ENCODE peak calls at places on chromosomes 2 and 18, in six cellular contexts. One of them, this sample, is unnamed.

GRCh38 chr2:236642584-236643291 is 73.1 kb downstream of the ACKR3 start:
- DNase-seq in heart right ventricle: peak
- DNase-seq in AG04450: peak
- DNase-seq in astrocyte of the cerebellum: peak
- DNase-seq in fibroblast of the aortic adventitia: peak
- DNase-seq in prostate gland: no peak
- DNase-seq in this sample: peak

GRCh38 chr2:3651686-3652516 is 6.1 kb upstream of the ALLC start:
- DNase-seq in heart right ventricle: peak
- DNase-seq in AG04450: no peak
- DNase-seq in astrocyte of the cerebellum: no peak
- DNase-seq in fibroblast of the aortic adventitia: peak
- DNase-seq in prostate gland: peak
- DNase-seq in this sample: peak

GRCh38 chr18:61946449-61946848 is 53.6 kb upstream of the RNF152 start:
- DNase-seq in heart right ventricle: no peak
- DNase-seq in AG04450: peak
- DNase-seq in astrocyte of the cerebellum: no peak
- DNase-seq in fibroblast of the aortic adventitia: peak
- DNase-seq in prostate gland: no peak
- DNase-seq in this sample: peak

GRCh38 chr2:188979730-188980123 is 5.6 kb downstream of the COL3A1 start:
- DNase-seq in heart right ventricle: no peak
- DNase-seq in AG04450: no peak
- DNase-seq in astrocyte of the cerebellum: no peak
- DNase-seq in fibroblast of the aortic adventitia: peak
- DNase-seq in prostate gland: no peak
- DNase-seq in this sample: no peak

GRCh38 chr2:163375070-163375469 is 360.7 kb downstream of the FIGN start:
- DNase-seq in heart right ventricle: no peak
- DNase-seq in AG04450: no peak
- DNase-seq in astrocyte of the cerebellum: no peak
- DNase-seq in fibroblast of the aortic adventitia: no peak
- DNase-seq in prostate gland: no peak
- DNase-seq in this sample: no peak

GRCh38 chr2:150468350-150468960 is 19.0 kb downstream of the RND3 start:
- DNase-seq in heart right ventricle: no peak
- DNase-seq in AG04450: no peak
- DNase-seq in astrocyte of the cerebellum: no peak
- DNase-seq in fibroblast of the aortic adventitia: no peak
- DNase-seq in prostate gland: no peak
- DNase-seq in this sample: no peak

GRCh38 chr2:161990741-161991140 is 83.3 kb downstream of the DPP4 start:
- DNase-seq in heart right ventricle: no peak
- DNase-seq in AG04450: peak
- DNase-seq in astrocyte of the cerebellum: peak
- DNase-seq in fibroblast of the aortic adventitia: peak
- DNase-seq in prostate gland: no peak
- DNase-seq in this sample: peak

GRCh38 chr18:42850174-42850766 is 265.2 kb downstream of the RIT2 start:
- DNase-seq in heart right ventricle: no peak
- DNase-seq in AG04450: no peak
- DNase-seq in astrocyte of the cerebellum: no peak
- DNase-seq in fibroblast of the aortic adventitia: no peak
- DNase-seq in prostate gland: no peak
- DNase-seq in this sample: no peak

GRCh38 chr18:3083776-3084175 is 70.8 kb upstream of the LPIN2 start:
- DNase-seq in heart right ventricle: no peak
- DNase-seq in AG04450: no peak
- DNase-seq in astrocyte of the cerebellum: no peak
- DNase-seq in fibroblast of the aortic adventitia: peak
- DNase-seq in prostate gland: no peak
- DNase-seq in this sample: no peak

GRCh38 chr2:101380376-101380775 is 6.9 kb downstream of the CREG2 start:
- DNase-seq in heart right ventricle: peak
- DNase-seq in AG04450: peak
- DNase-seq in astrocyte of the cerebellum: no peak
- DNase-seq in fibroblast of the aortic adventitia: peak
- DNase-seq in prostate gland: peak
- DNase-seq in this sample: peak

GRCh38 chr2:130186391-130186790 is 4.3 kb downstream of the MZT2B start:
- DNase-seq in heart right ventricle: no peak
- DNase-seq in AG04450: no peak
- DNase-seq in astrocyte of the cerebellum: no peak
- DNase-seq in fibroblast of the aortic adventitia: no peak
- DNase-seq in prostate gland: no peak
- DNase-seq in this sample: no peak

GRCh38 chr18:57728941-57729511 is 74.1 kb downstream of the ATP8B1 start:
- DNase-seq in heart right ventricle: no peak
- DNase-seq in AG04450: no peak
- DNase-seq in astrocyte of the cerebellum: no peak
- DNase-seq in fibroblast of the aortic adventitia: peak
- DNase-seq in prostate gland: peak
- DNase-seq in this sample: no peak

GRCh38 chr18:59376351-59376935 is 17.4 kb upstream of the LMAN1 start:
- DNase-seq in heart right ventricle: no peak
- DNase-seq in AG04450: no peak
- DNase-seq in astrocyte of the cerebellum: no peak
- DNase-seq in fibroblast of the aortic adventitia: no peak
- DNase-seq in prostate gland: no peak
- DNase-seq in this sample: no peak

GRCh38 chr2:138244400-138245001 is 257.1 kb upstream of the SPOPL start:
- DNase-seq in heart right ventricle: no peak
- DNase-seq in AG04450: no peak
- DNase-seq in astrocyte of the cerebellum: no peak
- DNase-seq in fibroblast of the aortic adventitia: peak
- DNase-seq in prostate gland: no peak
- DNase-seq in this sample: no peak

GRCh38 chr2:235621736-235622135 is 127.9 kb downstream of the AGAP1 start:
- DNase-seq in heart right ventricle: no peak
- DNase-seq in AG04450: no peak
- DNase-seq in astrocyte of the cerebellum: no peak
- DNase-seq in fibroblast of the aortic adventitia: no peak
- DNase-seq in prostate gland: no peak
- DNase-seq in this sample: peak

GRCh38 chr18:13217971-13218375 is 587 bp upstream of the LDLRAD4 start:
- DNase-seq in heart right ventricle: peak
- DNase-seq in AG04450: no peak
- DNase-seq in astrocyte of the cerebellum: no peak
- DNase-seq in fibroblast of the aortic adventitia: no peak
- DNase-seq in prostate gland: no peak
- DNase-seq in this sample: no peak

GRCh38 chr2:216936954-216937357 is 77.1 kb upstream of the TNP1 start:
- DNase-seq in heart right ventricle: peak
- DNase-seq in AG04450: no peak
- DNase-seq in astrocyte of the cerebellum: no peak
- DNase-seq in fibroblast of the aortic adventitia: no peak
- DNase-seq in prostate gland: no peak
- DNase-seq in this sample: no peak

GRCh38 chr2:88283886-88284511 is 113.9 kb downstream of the THNSL2 start:
- DNase-seq in heart right ventricle: no peak
- DNase-seq in AG04450: no peak
- DNase-seq in astrocyte of the cerebellum: no peak
- DNase-seq in fibroblast of the aortic adventitia: no peak
- DNase-seq in prostate gland: no peak
- DNase-seq in this sample: no peak

GRCh38 chr2:224838335-224838734 is 122.2 kb upstream of the CCDC195 start:
- DNase-seq in heart right ventricle: no peak
- DNase-seq in AG04450: no peak
- DNase-seq in astrocyte of the cerebellum: peak
- DNase-seq in fibroblast of the aortic adventitia: peak
- DNase-seq in prostate gland: no peak
- DNase-seq in this sample: peak

GRCh38 chr18:48044944-48045343 is 114.5 kb upstream of the SMAD2 start:
- DNase-seq in heart right ventricle: no peak
- DNase-seq in AG04450: no peak
- DNase-seq in astrocyte of the cerebellum: no peak
- DNase-seq in fibroblast of the aortic adventitia: no peak
- DNase-seq in prostate gland: no peak
- DNase-seq in this sample: no peak

GRCh38 chr2:184371641-184372040 is 226.7 kb upstream of the ZNF804A start:
- DNase-seq in heart right ventricle: no peak
- DNase-seq in AG04450: no peak
- DNase-seq in astrocyte of the cerebellum: no peak
- DNase-seq in fibroblast of the aortic adventitia: no peak
- DNase-seq in prostate gland: no peak
- DNase-seq in this sample: no peak

GRCh38 chr2:53437371-53437770 is 330.2 kb upstream of the CHAC2 start:
- DNase-seq in heart right ventricle: no peak
- DNase-seq in AG04450: no peak
- DNase-seq in astrocyte of the cerebellum: peak
- DNase-seq in fibroblast of the aortic adventitia: no peak
- DNase-seq in prostate gland: no peak
- DNase-seq in this sample: peak

GRCh38 chr2:133484783-133485182 is 83.5 kb downstream of the NCKAP5 start:
- DNase-seq in heart right ventricle: no peak
- DNase-seq in AG04450: no peak
- DNase-seq in astrocyte of the cerebellum: no peak
- DNase-seq in fibroblast of the aortic adventitia: no peak
- DNase-seq in prostate gland: no peak
- DNase-seq in this sample: no peak

GRCh38 chr2:190069936-190070696 is 7.6 kb upstream of the MSTN start:
- DNase-seq in heart right ventricle: no peak
- DNase-seq in AG04450: peak
- DNase-seq in astrocyte of the cerebellum: peak
- DNase-seq in fibroblast of the aortic adventitia: peak
- DNase-seq in prostate gland: peak
- DNase-seq in this sample: peak

GRCh38 chr18:36296591-36297418 is 708 bp upstream of the FHOD3 start:
- DNase-seq in heart right ventricle: peak
- DNase-seq in AG04450: peak
- DNase-seq in astrocyte of the cerebellum: peak
- DNase-seq in fibroblast of the aortic adventitia: peak
- DNase-seq in prostate gland: peak
- DNase-seq in this sample: peak
- TF ChIP-seq CTCF in heart right ventricle: peak
- TF ChIP-seq CTCF in AG04450: peak
- TF ChIP-seq CTCF in astrocyte of the cerebellum: peak
- TF ChIP-seq CTCF in fibroblast of the aortic adventitia: peak
- TF ChIP-seq CTCF in prostate gland: peak
- TF ChIP-seq CTCF in this sample: peak

GRCh38 chr2:96865654-96866053 is 4.2 kb downstream of the SEMA4C start:
- DNase-seq in heart right ventricle: no peak
- DNase-seq in AG04450: no peak
- DNase-seq in astrocyte of the cerebellum: no peak
- DNase-seq in fibroblast of the aortic adventitia: no peak
- DNase-seq in prostate gland: no peak
- DNase-seq in this sample: no peak
- H3K4me3 ChIP-seq in heart right ventricle: peak
- H3K4me3 ChIP-seq in AG04450: no peak
- H3K4me3 ChIP-seq in astrocyte of the cerebellum: no peak
- H3K4me3 ChIP-seq in fibroblast of the aortic adventitia: no peak
- H3K4me3 ChIP-seq in prostate gland: no peak
- H3K4me3 ChIP-seq in this sample: no peak

GRCh38 chr2:232635820-232636219 is 2.4 kb downstream of the EFHD1 start:
- DNase-seq in heart right ventricle: no peak
- DNase-seq in AG04450: no peak
- DNase-seq in astrocyte of the cerebellum: no peak
- DNase-seq in fibroblast of the aortic adventitia: no peak
- DNase-seq in prostate gland: no peak
- DNase-seq in this sample: no peak
- TF ChIP-seq CTCF in heart right ventricle: no peak
- TF ChIP-seq CTCF in AG04450: no peak
- TF ChIP-seq CTCF in astrocyte of the cerebellum: no peak
- TF ChIP-seq CTCF in fibroblast of the aortic adventitia: no peak
- TF ChIP-seq CTCF in prostate gland: no peak
- TF ChIP-seq CTCF in this sample: no peak

GRCh38 chr2:240440251-240440650 is 4.8 kb downstream of the GPC1 start:
- DNase-seq in heart right ventricle: peak
- DNase-seq in AG04450: no peak
- DNase-seq in astrocyte of the cerebellum: no peak
- DNase-seq in fibroblast of the aortic adventitia: no peak
- DNase-seq in prostate gland: no peak
- DNase-seq in this sample: no peak
- H3K4me3 ChIP-seq in heart right ventricle: no peak
- H3K4me3 ChIP-seq in AG04450: no peak
- H3K4me3 ChIP-seq in astrocyte of the cerebellum: no peak
- H3K4me3 ChIP-seq in fibroblast of the aortic adventitia: no peak
- H3K4me3 ChIP-seq in prostate gland: no peak
- H3K4me3 ChIP-seq in this sample: no peak

GRCh38 chr18:55853268-55853667 is 265.3 kb upstream of the TCF4 start:
- DNase-seq in heart right ventricle: no peak
- DNase-seq in AG04450: no peak
- DNase-seq in astrocyte of the cerebellum: no peak
- DNase-seq in fibroblast of the aortic adventitia: no peak
- DNase-seq in prostate gland: no peak
- DNase-seq in this sample: no peak
- TF ChIP-seq CTCF in heart right ventricle: no peak
- TF ChIP-seq CTCF in AG04450: no peak
- TF ChIP-seq CTCF in astrocyte of the cerebellum: no peak
- TF ChIP-seq CTCF in fibroblast of the aortic adventitia: no peak
- TF ChIP-seq CTCF in prostate gland: no peak
- TF ChIP-seq CTCF in this sample: no peak

DNA sequence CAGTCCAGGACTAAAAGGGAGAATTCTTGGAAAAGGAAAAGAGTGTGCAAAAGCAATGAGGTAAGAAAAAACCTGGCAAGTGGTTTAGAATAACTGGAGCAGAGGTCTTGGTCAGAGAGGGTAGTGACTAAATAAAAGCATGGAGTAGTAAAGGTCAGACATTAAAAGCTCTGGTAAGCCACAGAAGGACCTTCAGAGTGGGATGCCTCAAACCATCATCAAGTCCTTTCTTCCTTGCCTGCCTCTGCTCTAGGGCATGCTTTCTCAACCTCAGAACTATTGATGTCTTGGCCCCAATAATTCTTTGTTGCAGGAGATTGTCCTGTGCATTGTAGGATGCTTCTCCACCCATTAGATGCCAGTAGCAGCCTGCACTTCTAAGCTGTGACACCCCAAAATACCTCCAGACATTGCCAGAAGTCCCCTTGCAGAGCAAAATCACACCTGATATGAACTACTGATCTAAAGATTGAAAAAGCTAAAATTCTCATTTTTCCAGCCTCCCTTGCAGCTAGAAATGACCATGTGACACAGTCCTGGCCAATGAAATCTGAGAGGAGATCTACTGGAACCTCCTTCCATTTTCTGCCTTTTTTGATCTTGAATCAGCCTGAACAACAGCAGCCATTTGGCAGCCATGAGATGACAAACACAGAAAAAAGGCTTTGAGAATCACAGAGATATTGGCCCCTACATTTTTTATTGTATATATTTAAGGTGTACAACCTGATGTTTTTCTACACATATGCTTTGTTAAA is 48.1 kb downstream of the EVA1A start:
- DNase-seq in heart right ventricle: no peak
- DNase-seq in AG04450: no peak
- DNase-seq in astrocyte of the cerebellum: no peak
- DNase-seq in fibroblast of the aortic adventitia: no peak
- DNase-seq in prostate gland: no peak
- DNase-seq in this sample: no peak
- H3K4me3 ChIP-seq in heart right ventricle: no peak
- H3K4me3 ChIP-seq in AG04450: no peak
- H3K4me3 ChIP-seq in astrocyte of the cerebellum: no peak
- H3K4me3 ChIP-seq in fibroblast of the aortic adventitia: no peak
- H3K4me3 ChIP-seq in prostate gland: no peak
- H3K4me3 ChIP-seq in this sample: no peak